ENCODE peak calls at places on chromosome 6, in nine cellular contexts. W, X, E, S, B, H, G, C and U are unnamed samples.

GRCh38 chr6:10248378-10248843 is 166.5 kb downstream of the TFAP2A start:
- DNase-seq in W (peak), X (no peak), E (peak), S (no peak), B (no peak), H (no peak), G (no peak), C (peak), U (peak)

GRCh38 chr6:19864285-19864684 is 27.1 kb downstream of the ID4 start:
- DNase-seq in W (no peak), X (no peak), E (no peak), S (no peak), B (no peak), H (no peak), G (no peak), C (no peak), U (no peak)

GRCh38 chr6:149545258-149545753 is 537 bp downstream of the PPIL4 start:
- DNase-seq in W (peak), X (peak), E (no peak), S (peak), B (peak), H (peak), G (peak), C (peak), U (peak)

GRCh38 chr6:89941847-89942497 is 47.7 kb downstream of the GJA10 start:
- DNase-seq in W (no peak), X (no peak), E (no peak), S (no peak), B (no peak), H (no peak), G (no peak), C (no peak), U (no peak)

GRCh38 chr6:167996424-167997199 is 859 bp upstream of the KIF25 start:
- DNase-seq in W (no peak), X (no peak), E (no peak), S (peak), B (no peak), H (peak), G (peak), C (no peak), U (peak)

GRCh38 chr6:169240591-169241390 is 12.9 kb downstream of the THBS2 start:
- DNase-seq in W (no peak), X (no peak), E (no peak), S (no peak), B (no peak), H (no peak), G (no peak), C (peak), U (no peak)

GRCh38 chr6:43916924-43917877 is 147.2 kb downstream of the VEGFA start:
- DNase-seq in W (no peak), X (no peak), E (no peak), S (no peak), B (peak), H (no peak), G (no peak), C (no peak), U (peak)

GRCh38 chr6:12311106-12311505 is 20.9 kb downstream of the EDN1 start:
- DNase-seq in W (no peak), X (no peak), E (no peak), S (no peak), B (peak), H (no peak), G (no peak), C (no peak), U (no peak)

GRCh38 chr6:168658059-168658458 is 217.1 kb downstream of the SMOC2 start:
- DNase-seq in W (no peak), X (no peak), E (no peak), S (no peak), B (no peak), H (no peak), G (no peak), C (no peak), U (no peak)

GRCh38 chr6:82711992-82712788 is 348.6 kb downstream of the TPBG start:
- DNase-seq in W (no peak), X (no peak), E (no peak), S (no peak), B (no peak), H (no peak), G (peak), C (peak), U (no peak)

GRCh38 chr6:53837875-53838806 is 43.3 kb downstream of the LRRC1 start:
- DNase-seq in W (no peak), X (no peak), E (no peak), S (no peak), B (no peak), H (no peak), G (peak), C (no peak), U (no peak)

GRCh38 chr6:163252132-163252729 is 162.3 kb upstream of the QKI start:
- DNase-seq in W (no peak), X (no peak), E (no peak), S (no peak), B (no peak), H (no peak), G (peak), C (no peak), U (no peak)

GRCh38 chr6:4008324-4009047 is 70.5 kb downstream of the FAM217A start:
- DNase-seq in W (peak), X (peak), E (no peak), S (no peak), B (peak), H (no peak), G (no peak), C (peak), U (peak)

GRCh38 chr6:41157323-41157722 is 3.2 kb upstream of the TREML1 start:
- DNase-seq in W (no peak), X (no peak), E (no peak), S (no peak), B (no peak), H (no peak), G (peak), C (no peak), U (peak)

GRCh38 chr6:40957616-40958492 is 81.2 kb downstream of the UNC5CL start:
- DNase-seq in W (peak), X (no peak), E (peak), S (no peak), B (no peak), H (no peak), G (no peak), C (peak), U (no peak)

GRCh38 chr6:113813207-113813606 is 43.9 kb upstream of the MARCKS start:
- DNase-seq in W (peak), X (no peak), E (peak), S (no peak), B (no peak), H (no peak), G (no peak), C (peak), U (no peak)

GRCh38 chr6:140001851-140002301 is 627.4 kb upstream of the CITED2 start:
- DNase-seq in W (no peak), X (no peak), E (no peak), S (no peak), B (no peak), H (no peak), G (no peak), C (peak), U (no peak)